ENCODE peak calls at places on chromosomes 1 and 21, in four cellular contexts. One of them, this sample, is unnamed.

GRCh38 chr1:223349241-223349640 is 14.7 kb downstream of the SUSD4 start:
- DNase-seq in cardiac fibroblast: no peak
- DNase-seq in skeletal muscle cell: no peak
- DNase-seq in tibial nerve: no peak
- DNase-seq in this sample: no peak

GRCh38 chr1:13808729-13809131 is 108.7 kb downstream of the PRDM2 start:
- DNase-seq in cardiac fibroblast: peak; percentile 58
- DNase-seq in skeletal muscle cell: peak; percentile 24
- DNase-seq in tibial nerve: peak; percentile 33
- DNase-seq in this sample: no peak

GRCh38 chr1:111821121-111821745 is 65.5 kb downstream of the DDX20 start:
- DNase-seq in cardiac fibroblast: no peak
- DNase-seq in skeletal muscle cell: no peak
- DNase-seq in tibial nerve: no peak
- DNase-seq in this sample: no peak

GRCh38 chr1:63757334-63757733 is 16.5 kb upstream of the ROR1 start:
- DNase-seq in cardiac fibroblast: no peak
- DNase-seq in skeletal muscle cell: no peak
- DNase-seq in tibial nerve: no peak
- DNase-seq in this sample: no peak

GRCh38 chr1:110618668-110619067 is 12.5 kb upstream of the KCNA2 start:
- DNase-seq in cardiac fibroblast: no peak
- DNase-seq in skeletal muscle cell: no peak
- DNase-seq in tibial nerve: no peak
- DNase-seq in this sample: no peak

GRCh38 chr1:1406101-1406820 is 832 bp downstream of the MRPL20 start:
- DNase-seq in cardiac fibroblast: no peak
- DNase-seq in skeletal muscle cell: no peak
- DNase-seq in tibial nerve: no peak
- DNase-seq in this sample: no peak

GRCh38 chr1:176559474-176560390 is 96.8 kb downstream of the PAPPA2 start:
- DNase-seq in cardiac fibroblast: peak; percentile 64
- DNase-seq in skeletal muscle cell: peak; percentile 18
- DNase-seq in tibial nerve: peak; percentile 17
- DNase-seq in this sample: no peak

GRCh38 chr21:44785620-44786344 is 15.8 kb downstream of the UBE2G2 start:
- DNase-seq in cardiac fibroblast: peak; percentile 60
- DNase-seq in skeletal muscle cell: no peak
- DNase-seq in tibial nerve: no peak
- DNase-seq in this sample: no peak

GRCh38 chr1:162070094-162070748 is 730 bp downstream of the NOS1AP start:
- DNase-seq in cardiac fibroblast: no peak
- DNase-seq in skeletal muscle cell: no peak
- DNase-seq in tibial nerve: no peak
- DNase-seq in this sample: peak; percentile 88

GRCh38 chr21:45836268-45836655 is 145.3 kb upstream of the COL6A1 start:
- DNase-seq in cardiac fibroblast: no peak
- DNase-seq in skeletal muscle cell: no peak
- DNase-seq in tibial nerve: no peak
- DNase-seq in this sample: no peak

GRCh38 chr1:86487131-86487804 is 18.5 kb downstream of the CLCA1 start:
- DNase-seq in cardiac fibroblast: peak; percentile 93
- DNase-seq in skeletal muscle cell: peak; percentile 99
- DNase-seq in tibial nerve: peak; percentile 59
- DNase-seq in this sample: peak; percentile 91

GRCh38 chr1:56501888-56502287 is 77.5 kb downstream of the PLPP3 start:
- DNase-seq in cardiac fibroblast: no peak
- DNase-seq in skeletal muscle cell: no peak
- DNase-seq in tibial nerve: no peak
- DNase-seq in this sample: no peak

GRCh38 chr1:56852478-56852877 is 2.1 kb upstream of the C8A start:
- DNase-seq in cardiac fibroblast: no peak
- DNase-seq in skeletal muscle cell: no peak
- DNase-seq in tibial nerve: no peak
- DNase-seq in this sample: no peak

GRCh38 chr1:206653715-206654459 is 18.6 kb downstream of the DYRK3 start:
- DNase-seq in cardiac fibroblast: no peak
- DNase-seq in skeletal muscle cell: no peak
- DNase-seq in tibial nerve: no peak
- DNase-seq in this sample: no peak

GRCh38 chr1:244945109-244945671 is 80.8 kb upstream of the HNRNPU start:
- DNase-seq in cardiac fibroblast: no peak
- DNase-seq in skeletal muscle cell: no peak
- DNase-seq in tibial nerve: no peak
- DNase-seq in this sample: no peak